ENCODE peak calls at places on chromosomes 16 and 17, in five cellular contexts. D is CD4-positive, alpha-beta T cell; R is fibroblast of the aortic adventitia; H is transverse colon; I is left ventricle myocardium inferior. Q is an unnamed sample.

GRCh38 chr16:66240088-66240487 is 126.4 kb upstream of the CDH5 start:
- DNase-seq in I (no peak), R (no peak), D (no peak), H (no peak), Q (no peak)

GRCh38 chr17:38916771-38917170 is 8.6 kb upstream of the LASP1NB start:
- DNase-seq in D (no peak), R (no peak), I (no peak), H (no peak), Q (no peak)

GRCh38 chr16:81335669-81336068 is 20.9 kb downstream of the GAN start:
- DNase-seq in R (no peak), H (no peak), I (no peak), D (no peak), Q (peak; percentile 22)

GRCh38 chr17:79424471-79425185 is 186.2 kb downstream of the RBFOX3 start:
- DNase-seq in I (no peak), D (no peak), H (no peak), R (no peak), Q (no peak)

GRCh38 chr16:59527206-59527997 is 793.3 kb upstream of the GOT2 start:
- DNase-seq in R (no peak), I (no peak), H (no peak), D (no peak), Q (no peak)

GRCh38 chr16:58948244-58948643 is 214.1 kb upstream of the GOT2 start:
- DNase-seq in H (no peak), R (no peak), D (no peak), I (no peak), Q (no peak)

GRCh38 chr17:77445908-77446535 is 305.3 kb downstream of the SEC14L1 start:
- DNase-seq in R (peak; percentile 37), I (no peak), D (no peak), H (peak; percentile 82), Q (no peak)

GRCh38 chr16:16133943-16134604 is 89.2 kb downstream of the ABCC6 start:
- DNase-seq in D (no peak), H (no peak), R (no peak), I (no peak), Q (no peak)

GRCh38 chr17:10059684-10060211 is 138.7 kb downstream of the GAS7 start:
- DNase-seq in H (peak; percentile 41), I (peak; percentile 64), D (no peak), R (peak; percentile 53), Q (peak; percentile 77)

GRCh38 chr16:35255186-35255803 is 1795.9 kb downstream of the TP53TG3F start:
- DNase-seq in R (no peak), D (no peak), H (no peak), I (no peak), Q (no peak)

GRCh38 chr17:330993-331701 is 21.5 kb downstream of the RPH3AL start:
- DNase-seq in R (no peak), D (no peak), H (peak; percentile 29), I (peak; percentile 81), Q (no peak)

GRCh38 chr17:81086789-81087551 is 52.0 kb downstream of the BAIAP2 start:
- DNase-seq in D (no peak), R (no peak), I (no peak), H (peak; percentile 59), Q (no peak)

GRCh38 chr16:376817-377418 is 4.9 kb downstream of the PGAP6 start:
- DNase-seq in R (no peak), H (no peak), D (no peak), I (no peak), Q (no peak)

GRCh38 chr17:32873114-32873513 is 3.8 kb downstream of the MYO1D start:
- DNase-seq in D (no peak), H (no peak), I (no peak), R (no peak), Q (no peak)

GRCh38 chr17:81967533-81968395 is 6.8 kb upstream of the NOTUM start:
- DNase-seq in D (peak; percentile 88), H (peak; percentile 80), I (peak; percentile 83), R (peak; percentile 72), Q (peak; percentile 95)

GRCh38 chr16:77816293-77816692 is 27.9 kb downstream of the VAT1L start:
- DNase-seq in D (no peak), I (no peak), H (no peak), R (peak; percentile 41), Q (no peak)

GRCh38 chr16:55668337-55669281 is 12.8 kb downstream of the SLC6A2 start:
- DNase-seq in R (no peak), I (no peak), D (no peak), H (no peak), Q (no peak)

GRCh38 chr17:56595831-56596740 is 2.6 kb downstream of the NOG start:
- DNase-seq in D (no peak), H (no peak), R (no peak), I (no peak), Q (no peak)

GRCh38 chr17:82775033-82775823 is 23.4 kb downstream of the TBCD start:
- DNase-seq in H (peak; percentile 76), D (peak; percentile 33), R (peak; percentile 50), I (peak; percentile 67), Q (peak; percentile 68)

GRCh38 chr16:25747160-25747758 is 55.5 kb downstream of the HS3ST4 start:
- DNase-seq in H (no peak), R (peak; percentile 1), I (no peak), D (no peak), Q (no peak)

GRCh38 chr17:60110586-60110985 is 31.9 kb upstream of the HEATR6 start:
- DNase-seq in H (no peak), R (no peak), D (no peak), I (no peak), Q (no peak)

GRCh38 chr17:34199932-34200534 is 55.1 kb upstream of the CCL2 start:
- DNase-seq in D (peak; percentile 37), R (peak; percentile 93), I (peak; percentile 44), H (peak; percentile 73), Q (peak; percentile 76)

GRCh38 chr16:73254983-73255382 is 207.1 kb upstream of the ZFHX3 start:
- DNase-seq in R (no peak), I (no peak), D (no peak), H (no peak), Q (no peak)

GRCh38 chr16:50560903-50561863 is 13.0 kb downstream of the NKD1 start:
- DNase-seq in H (no peak), D (no peak), R (no peak), I (no peak), Q (no peak)

GRCh38 chr17:13273744-13274295 is 256.0 kb upstream of the ELAC2 start:
- DNase-seq in H (no peak), R (no peak), D (no peak), I (no peak), Q (no peak)

GRCh38 chr16:20676867-20677266 is 20.6 kb downstream of the ACSM1 start:
- DNase-seq in D (no peak), R (no peak), H (no peak), I (no peak), Q (no peak)
- TF ChIP-seq CTCF in D (no peak), R (no peak), H (no peak), I (no peak), Q (no peak)

DNA sequence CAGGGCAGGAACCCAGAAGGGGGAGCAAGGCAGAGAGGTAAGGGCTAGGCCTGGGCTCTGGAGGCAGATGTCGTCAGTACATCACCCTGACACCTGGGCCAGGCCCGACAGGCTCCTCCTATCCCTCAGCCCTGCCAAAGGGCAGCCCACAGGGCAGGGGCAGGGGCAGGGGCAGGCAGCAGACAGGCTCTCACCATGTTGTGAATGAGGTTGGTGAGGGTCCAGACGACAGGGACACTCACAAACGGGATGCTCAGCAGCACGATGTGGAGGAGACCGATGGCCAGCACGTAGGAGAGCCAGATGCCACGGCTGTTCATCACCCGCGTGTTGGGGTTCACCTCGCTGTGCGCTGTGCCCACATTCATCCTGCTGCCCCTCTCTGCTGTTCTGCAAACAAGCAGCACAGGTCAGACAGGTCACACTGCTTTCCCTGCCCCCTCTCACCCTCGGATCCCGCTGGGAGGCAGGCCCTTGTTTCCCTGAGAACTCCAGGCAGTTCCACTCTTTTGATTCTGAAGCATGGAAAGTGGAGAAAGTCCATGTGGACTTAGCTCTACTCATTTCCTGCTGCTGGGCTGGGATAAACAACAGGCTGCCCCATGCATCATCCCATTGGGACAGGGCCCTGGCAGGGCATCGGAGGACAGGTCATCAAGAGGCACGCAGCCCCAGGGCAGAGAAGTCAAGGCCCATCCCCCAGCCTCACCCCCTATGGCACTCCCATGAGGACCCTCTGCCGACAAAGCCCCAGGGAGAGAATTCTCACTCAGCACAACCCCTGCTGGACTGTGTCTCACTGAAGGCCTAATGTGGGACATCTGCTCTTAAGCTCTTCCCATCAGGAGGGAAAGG is 3.3 kb downstream of the ORMDL3 start:
- DNase-seq in D (no peak), H (no peak), R (peak; percentile 35), I (no peak), Q (no peak)
- TF ChIP-seq CTCF in D (no peak), H (no peak), R (peak; percentile 43), I (no peak), Q (no peak)

GRCh38 chr17:17741346-17742023 is 60.2 kb downstream of the RAI1 start:
- DNase-seq in H (no peak), I (no peak), R (peak; percentile 49), D (no peak), Q (no peak)
- TF ChIP-seq CTCF in H (no peak), I (peak; percentile 45), R (peak; percentile 56), D (no peak), Q (no peak)

DNA sequence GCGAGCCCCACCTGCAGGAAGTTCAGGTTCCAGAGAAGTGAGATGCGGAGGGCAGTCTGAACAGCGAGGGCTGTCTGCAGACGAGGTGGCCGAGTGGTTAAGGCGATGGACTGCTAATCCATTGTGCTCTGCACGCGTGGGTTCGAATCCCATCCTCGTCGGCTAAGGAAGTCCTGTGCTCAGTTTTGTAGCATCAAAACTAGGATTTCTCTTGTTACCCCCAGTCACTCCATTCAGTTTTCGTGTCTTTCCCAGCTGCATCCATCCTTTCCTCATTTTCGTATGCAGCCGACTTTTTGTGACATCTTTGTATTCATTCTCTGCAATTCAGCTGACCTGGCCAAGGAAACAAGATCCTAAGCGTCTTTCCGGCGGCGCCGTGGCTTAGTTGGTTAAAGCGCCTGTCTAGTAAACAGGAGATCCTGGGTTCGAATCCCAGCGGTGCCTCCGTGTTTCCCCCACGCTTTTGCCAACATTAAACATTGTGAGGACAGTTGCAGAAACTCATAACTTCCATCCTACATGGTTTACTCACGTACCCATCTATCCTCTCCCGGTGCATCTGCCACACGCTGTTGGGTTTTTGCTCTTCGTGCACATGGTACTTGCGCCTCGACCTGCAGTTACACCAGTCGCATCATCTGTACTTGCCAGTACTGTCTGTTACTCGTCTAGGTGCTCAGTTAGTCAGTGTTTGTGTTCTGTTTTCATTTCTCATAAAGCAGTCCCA is 3.0 kb downstream of the BORCS6 start:
- DNase-seq in D (peak; percentile 88), R (peak; percentile 96), I (peak; percentile 91), H (peak; percentile 96), Q (peak; percentile 76)
- TF ChIP-seq CTCF in D (peak; percentile 28), R (peak; percentile 53), I (peak; percentile 51), H (peak; percentile 31), Q (peak; percentile 48)

GRCh38 chr17:46978489-46979022 is 497 bp downstream of the RPRML start:
- DNase-seq in R (no peak), H (no peak), D (no peak), I (no peak), Q (no peak)
- TF ChIP-seq CTCF in R (no peak), H (no peak), D (no peak), I (no peak), Q (no peak)

GRCh38 chr16:31202402-31203385 is at the start of gene PYCARD:
- DNase-seq in R (no peak), I (peak; percentile 74), D (peak; percentile 24), H (peak; percentile 82), Q (peak; percentile 76)

GRCh38 chr16:31199430-31200041 is 3.0 kb downstream of the PYCARD start:
- DNase-seq in D (no peak), R (no peak), I (no peak), H (no peak), Q (no peak)

GRCh38 chr16:31201511-31202401 is 804 bp downstream of the PYCARD start:
- DNase-seq in I (peak; percentile 35), D (peak; percentile 29), H (peak; percentile 85), R (no peak), Q (peak; percentile 80)

GRCh38 chr16:31198207-31198882 is 4.2 kb downstream of the PYCARD start:
- DNase-seq in D (no peak), H (no peak), I (no peak), R (no peak), Q (no peak)

GRCh38 chr16:31200821-31201510 is 1.6 kb downstream of the PYCARD start:
- DNase-seq in R (no peak), D (peak; percentile 33), I (no peak), H (no peak), Q (peak; percentile 51)
- TF ChIP-seq CTCF in R (peak; percentile 3), D (peak; percentile 9), I (no peak), H (no peak), Q (peak; percentile 35)